ENCODE peak calls at places on chromosomes 6 and 20, in four cellular contexts. W is neural progenitor cell, I is PC-9, Y is IMR-90. S is an unnamed sample.

GRCh38 chr6:95078457-95078856 is 498.9 kb upstream of the MANEA start:
- DNase-seq in W (no peak), I (no peak), Y (no peak), S (no peak)

GRCh38 chr6:84652356-84653026 is 111.9 kb downstream of the TBX18 start:
- DNase-seq in W (no peak), I (peak; percentile 23), Y (peak; percentile 92), S (no peak)

GRCh38 chr6:29737707-29738630 is 14.7 kb downstream of the HLA-F start:
- DNase-seq in W (peak; percentile 82), I (peak; percentile 66), Y (peak; percentile 66), S (peak; percentile 63)

GRCh38 chr6:17483391-17484016 is 90.1 kb downstream of the CAP2 start:
- DNase-seq in W (no peak), I (no peak), Y (no peak), S (no peak)

GRCh38 chr6:72461144-72461543 is 160.7 kb upstream of the KCNQ5 start:
- DNase-seq in W (no peak), I (no peak), Y (peak; percentile 61), S (peak; percentile 62)

GRCh38 chr6:157304840-157305675 is 18.3 kb downstream of the TMEM242 start:
- DNase-seq in W (no peak), I (no peak), Y (peak; percentile 59), S (no peak)

GRCh38 chr6:128558924-128559323 is 38.5 kb upstream of the PTPRK start:
- DNase-seq in W (no peak), I (no peak), Y (no peak), S (no peak)

GRCh38 chr20:36339646-36340592 is 33.8 kb downstream of the DLGAP4 start:
- DNase-seq in W (no peak), I (no peak), Y (no peak), S (no peak)

GRCh38 chr20:56212071-56212470 is 36.5 kb upstream of the MC3R start:
- DNase-seq in W (no peak), I (no peak), Y (no peak), S (no peak)

GRCh38 chr6:35087361-35088280 is 53.5 kb downstream of the TCP11 start:
- DNase-seq in W (no peak), I (no peak), Y (no peak), S (no peak)

GRCh38 chr6:42017021-42017643 is 33.2 kb upstream of the TAF8 start:
- DNase-seq in W (no peak), I (peak; percentile 37), Y (peak; percentile 90), S (no peak)

GRCh38 chr6:34302929-34303328 is 54.1 kb upstream of the SMIM29 start:
- DNase-seq in W (no peak), I (no peak), Y (no peak), S (no peak)

GRCh38 chr6:40912158-40912946 is 126.7 kb downstream of the UNC5CL start:
- DNase-seq in W (peak; percentile 51), I (peak; percentile 18), Y (no peak), S (peak; percentile 70)

GRCh38 chr20:39242614-39243013 is 280.5 kb downstream of the DHX35 start:
- DNase-seq in W (no peak), I (no peak), Y (no peak), S (no peak)

GRCh38 chr6:17054647-17055046 is 47.2 kb upstream of the STMND1 start:
- DNase-seq in W (no peak), I (peak; percentile 31), Y (no peak), S (no peak)

GRCh38 chr6:3956054-3956453 is 106.9 kb downstream of the FAM50B start:
- DNase-seq in W (no peak), I (no peak), Y (no peak), S (no peak)

GRCh38 chr6:108689279-108690161 is 128.8 kb downstream of the FOXO3 start:
- DNase-seq in W (no peak), I (peak; percentile 96), Y (peak; percentile 94), S (no peak)

GRCh38 chr6:113857565-113858066 is 471 bp downstream of the MARCKS start:
- DNase-seq in W (peak; percentile 78), I (peak; percentile 8), Y (no peak), S (peak; percentile 24)

GRCh38 chr6:18022398-18023231 is 35.2 kb upstream of the KIF13A start:
- DNase-seq in W (peak; percentile 95), I (peak; percentile 51), Y (peak; percentile 57), S (no peak)

GRCh38 chr20:32680544-32681174 is 6.9 kb upstream of the C20orf203 start:
- DNase-seq in W (no peak), I (no peak), Y (no peak), S (no peak)

GRCh38 chr6:92849636-92850035 is 569.7 kb downstream of the EPHA7 start:
- DNase-seq in W (no peak), I (peak; percentile 13), Y (no peak), S (no peak)

GRCh38 chr6:29681811-29682210 is 859 bp upstream of the ZFP57 start:
- DNase-seq in W (no peak), I (no peak), Y (no peak), S (no peak)

GRCh38 chr20:24034820-24035219 is 46.2 kb upstream of the GGTLC1 start:
- DNase-seq in W (no peak), I (peak; percentile 89), Y (no peak), S (peak; percentile 29)

GRCh38 chr6:68233623-68234022 is 401.5 kb upstream of the ADGRB3 start:
- DNase-seq in W (no peak), I (no peak), Y (peak; percentile 1), S (no peak)

GRCh38 chr20:47336013-47336754 is 20.3 kb downstream of the ZMYND8 start:
- DNase-seq in W (no peak), I (no peak), Y (peak; percentile 87), S (no peak)

GRCh38 chr6:31580446-31580755 is 1.8 kb downstream of the LTB start:
- DNase-seq in W (no peak), I (no peak), Y (no peak), S (no peak)

GRCh38 chr6:71567562-71567961 is 279.0 kb downstream of the OGFRL1 start:
- DNase-seq in W (no peak), I (no peak), Y (no peak), S (no peak)

DNA sequence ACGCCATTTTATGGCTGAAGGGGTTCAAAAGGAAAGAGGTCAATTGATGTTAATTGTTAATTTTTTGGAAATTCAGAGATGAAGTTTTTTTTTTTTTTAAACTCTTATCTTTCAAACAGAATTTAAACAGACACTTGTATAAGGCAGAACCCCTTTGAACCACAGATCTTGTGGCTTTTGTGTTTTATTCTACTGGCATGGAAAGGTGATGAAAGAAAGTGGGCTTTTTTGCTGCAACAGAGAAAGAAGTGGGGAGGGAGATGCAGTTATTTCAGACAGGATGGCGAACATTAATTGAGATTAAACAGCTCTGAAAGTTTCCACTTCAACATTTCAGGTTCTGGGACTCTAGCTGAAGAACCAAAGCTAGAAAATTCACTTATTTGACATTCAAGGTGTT is 200.9 kb downstream of the GJA10 start:
- DNase-seq in W (no peak), I (no peak), Y (no peak), S (no peak)
- H4K20me1 ChIP-seq in W (no peaks in the 10 kb centered on the region), I (no peaks in the 10 kb centered on the region), Y (no peaks in the 10 kb centered on the region), S (no peaks in the 10 kb centered on the region)

GRCh38 chr20:34068001-34068400 is 44.0 kb downstream of the EIF2S2 start:
- DNase-seq in W (no peak), I (no peak), Y (no peak), S (no peak)
- H4K20me1 ChIP-seq in W (peaks cover 70% of the 10 kb centered on the region), I (peaks cover 22% of the 10 kb centered on the region), Y (peaks cover 76% of the 10 kb centered on the region), S (peaks cover 21% of the 10 kb centered on the region)

GRCh38 chr20:63955846-63956663 is at the start of gene UCKL1:
- DNase-seq in W (peak; percentile 98), I (peak; percentile 94), Y (peak; percentile 91), S (peak; percentile 90)

GRCh38 chr20:63958471-63958870 is 2.3 kb upstream of the UCKL1 start:
- DNase-seq in W (no peak), I (no peak), Y (no peak), S (no peak)

GRCh38 chr20:63957690-63958441 is 1.6 kb upstream of the UCKL1 start:
- DNase-seq in W (peak; percentile 48), I (peak; percentile 93), Y (peak; percentile 23), S (peak; percentile 66)

GRCh38 chr20:63956664-63957003 is 418 bp upstream of the UCKL1 start:
- DNase-seq in W (no peak), I (no peak), Y (no peak), S (no peak)

GRCh38 chr20:63957004-63957689 is 931 bp upstream of the UCKL1 start:
- DNase-seq in W (peak; percentile 72), I (peak; percentile 95), Y (peak; percentile 49), S (peak; percentile 76)
- H4K20me1 ChIP-seq in W (peaks cover 50% of the 10 kb centered on the region), I (peaks cover 32% of the 10 kb centered on the region), Y (peaks cover 23% of the 10 kb centered on the region), S (peaks cover under 1% of the 10 kb centered on the region)

GRCh38 chr20:2133318-2134183 is 31.9 kb downstream of the STK35 start:
- DNase-seq in W (peak; percentile 54), I (peak; percentile 56), Y (peak; percentile 79), S (no peak)
- H4K20me1 ChIP-seq in W (peaks cover 99% of the 10 kb centered on the region), I (peaks cover 59% of the 10 kb centered on the region), Y (peaks cover 67% of the 10 kb centered on the region), S (no peaks in the 10 kb centered on the region)